ENCODE peak calls at places on chromosomes 16 and 17, in five cellular contexts. D is small intestine; X is CD4-positive, CD25-positive, alpha-beta regulatory T cell; W is H1; P is fibroblast of lung. T is an unnamed sample.

GRCh38 chr17:15319461-15319860 is 21.9 kb downstream of the TEKT3 start:
- DNase-seq in D (no peak), X (no peak), W (no peak), P (no peak), T (no peak)

GRCh38 chr17:62119373-62119772 is 54.3 kb upstream of the MED13 start:
- DNase-seq in D (no peak), X (peak), W (no peak), P (no peak), T (no peak)

GRCh38 chr16:58331024-58331707 is 36.3 kb upstream of the PRSS54 start:
- DNase-seq in D (no peak), X (no peak), W (no peak), P (peak), T (no peak)

GRCh38 chr16:10728488-10728887 is 15.2 kb upstream of the NUBP1 start:
- DNase-seq in D (no peak), X (no peak), W (no peak), P (no peak), T (no peak)

GRCh38 chr17:49157784-49158183 is 25.2 kb downstream of the B4GALNT2 start:
- DNase-seq in D (no peak), X (no peak), W (no peak), P (no peak), T (peak)

GRCh38 chr16:4862639-4863038 is 15.4 kb downstream of the UBN1 start:
- DNase-seq in D (no peak), X (no peak), W (no peak), P (no peak), T (no peak)

GRCh38 chr16:17370233-17371013 is 100.3 kb downstream of the XYLT1 start:
- DNase-seq in D (no peak), X (peak), W (no peak), P (peak), T (no peak)

GRCh38 chr17:67467500-67468481 is 90.7 kb downstream of the PITPNC1 start:
- DNase-seq in D (no peak), X (no peak), W (no peak), P (no peak), T (no peak)

GRCh38 chr17:3989156-3989886 is 25.1 kb upstream of the ATP2A3 start:
- DNase-seq in D (no peak), X (no peak), W (no peak), P (no peak), T (no peak)

GRCh38 chr17:5282639-5283217 is 644 bp downstream of the RABEP1 start:
- DNase-seq in D (peak), X (peak), W (no peak), P (peak), T (no peak)

GRCh38 chr16:84513111-84514065 is 8.9 kb upstream of the MEAK7 start:
- DNase-seq in D (no peak), X (no peak), W (no peak), P (peak), T (peak)

GRCh38 chr17:39167492-39167891 is 1.5 kb upstream of the ARL5C start:
- DNase-seq in D (no peak), X (no peak), W (no peak), P (no peak), T (no peak)

GRCh38 chr17:60139438-60140285 is 10.1 kb upstream of the CA4 start:
- DNase-seq in D (peak), X (peak), W (no peak), P (peak), T (peak)

GRCh38 chr16:8346291-8346690 is 244.0 kb downstream of the TMEM114 start:
- DNase-seq in D (no peak), X (no peak), W (no peak), P (no peak), T (no peak)

GRCh38 chr17:48552453-48553189 is 7.7 kb upstream of the HOXB2 start:
- DNase-seq in D (no peak), X (no peak), W (no peak), P (peak), T (no peak)

GRCh38 chr17:7556627-7557026 is 1.9 kb upstream of the TNFSF13 start:
- DNase-seq in D (peak), X (no peak), W (no peak), P (no peak), T (no peak)

GRCh38 chr16:363110-364090 is 6.9 kb downstream of the MRPL28 start:
- DNase-seq in D (no peak), X (no peak), W (no peak), P (no peak), T (no peak)

GRCh38 chr17:63442549-63443035 is 3.5 kb downstream of the CYB561 start:
- DNase-seq in D (no peak), X (no peak), W (no peak), P (no peak), T (no peak)

GRCh38 chr16:18942069-18942468 is 15.9 kb upstream of the SMG1 start:
- DNase-seq in D (no peak), X (no peak), W (no peak), P (no peak), T (no peak)

GRCh38 chr17:79201536-79202227 is 127.1 kb downstream of the ENGASE start:
- DNase-seq in D (no peak), X (no peak), W (no peak), P (no peak), T (peak)

GRCh38 chr17:29109477-29110371 is 66.8 kb downstream of the PIPOX start:
- DNase-seq in D (no peak), X (no peak), W (no peak), P (no peak), T (no peak)

GRCh38 chr17:9666461-9667050 is 21.2 kb downstream of the USP43 start:
- DNase-seq in D (peak), X (peak), W (no peak), P (no peak), T (no peak)

GRCh38 chr17:40351185-40352043 is 13.1 kb downstream of the GJD3 start:
- DNase-seq in D (no peak), X (no peak), W (no peak), P (no peak), T (no peak)

GRCh38 chr16:27067138-27067537 is 411 bp downstream of the C16orf82 start:
- DNase-seq in D (no peak), X (no peak), W (no peak), P (no peak), T (no peak)

GRCh38 chr17:8141046-8141445 is 11.2 kb downstream of the PER1 start:
- DNase-seq in D (no peak), X (no peak), W (no peak), P (no peak), T (no peak)

GRCh38 chr17:14387036-14387435 is 86.2 kb downstream of the HS3ST3B1 start:
- DNase-seq in D (no peak), X (no peak), W (no peak), P (no peak), T (no peak)

GRCh38 chr17:6455321-6455705 is 11.1 kb downstream of the PIMREG start:
- DNase-seq in D (peak), X (peak), W (no peak), P (peak), T (no peak)

DNA sequence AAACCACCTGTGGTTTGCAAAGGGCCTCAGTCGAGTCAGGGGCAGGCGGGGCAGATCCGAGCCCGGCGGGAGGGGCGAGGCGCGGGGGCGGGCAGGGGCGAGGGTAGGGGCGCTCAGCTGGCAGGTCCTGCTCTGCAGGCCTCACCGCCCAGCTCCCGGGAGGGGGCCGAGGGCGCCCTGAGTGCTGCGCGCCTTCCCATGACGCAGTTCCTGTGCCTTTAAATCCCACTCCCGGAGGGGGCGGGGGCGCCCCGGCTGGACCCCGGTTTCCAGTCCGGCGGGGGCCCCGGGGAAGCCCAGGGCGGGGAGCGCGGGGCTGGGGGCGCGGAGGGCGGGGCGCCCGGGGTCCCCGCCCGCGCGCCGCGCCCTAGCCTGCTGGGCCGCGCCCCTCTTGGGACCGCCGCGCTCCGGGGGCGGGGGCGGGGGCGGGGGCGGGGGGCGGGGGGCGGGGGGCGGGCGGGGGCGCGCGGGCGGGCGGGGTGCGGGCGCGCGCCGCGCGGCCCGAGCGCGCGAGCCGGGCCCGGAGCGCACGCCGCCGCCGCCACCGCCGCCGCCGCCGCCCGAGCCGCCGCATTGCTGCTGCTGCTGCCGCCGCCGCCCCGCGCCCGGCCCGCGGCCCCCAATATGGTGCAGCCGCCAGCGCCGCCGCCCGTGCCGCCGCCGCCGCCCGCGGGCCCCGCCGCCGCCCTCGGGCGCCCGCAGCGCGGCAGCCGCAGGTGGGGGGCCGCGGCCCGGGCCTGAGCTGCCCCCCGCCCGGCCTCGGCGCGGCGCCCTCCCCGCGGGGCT is at the start of gene JPH3:
- DNase-seq in D (no peak), X (no peak), W (peak), P (no peak), T (no peak)
- H3K27ac ChIP-seq in D (no peak), X (no peak), W (no peak), P (no peak), T (no peak)

DNA sequence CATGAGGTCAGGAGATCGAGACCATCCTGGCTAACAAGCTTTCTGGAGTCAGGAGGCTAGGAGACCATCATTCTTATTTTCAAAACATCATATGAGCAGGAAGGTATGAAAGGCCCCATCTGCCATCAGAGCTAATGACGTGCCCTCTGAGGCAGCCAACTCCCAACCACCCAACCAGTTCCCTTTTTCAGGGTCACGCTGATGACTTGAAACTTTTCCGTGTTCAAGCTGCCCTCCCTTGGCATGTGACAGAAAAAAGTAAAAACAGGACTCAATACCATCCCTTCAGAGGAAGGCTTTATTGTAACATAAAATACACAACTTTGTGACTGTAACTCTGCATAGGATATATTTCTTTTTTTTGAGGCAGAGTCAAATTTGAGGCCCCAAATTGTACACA is 4.6 kb upstream of the GHDC start:
- DNase-seq in D (no peak), X (no peak), W (no peak), P (no peak), T (no peak)
- H3K27ac ChIP-seq in D (no peak), X (no peak), W (no peak), P (no peak), T (no peak)

DNA sequence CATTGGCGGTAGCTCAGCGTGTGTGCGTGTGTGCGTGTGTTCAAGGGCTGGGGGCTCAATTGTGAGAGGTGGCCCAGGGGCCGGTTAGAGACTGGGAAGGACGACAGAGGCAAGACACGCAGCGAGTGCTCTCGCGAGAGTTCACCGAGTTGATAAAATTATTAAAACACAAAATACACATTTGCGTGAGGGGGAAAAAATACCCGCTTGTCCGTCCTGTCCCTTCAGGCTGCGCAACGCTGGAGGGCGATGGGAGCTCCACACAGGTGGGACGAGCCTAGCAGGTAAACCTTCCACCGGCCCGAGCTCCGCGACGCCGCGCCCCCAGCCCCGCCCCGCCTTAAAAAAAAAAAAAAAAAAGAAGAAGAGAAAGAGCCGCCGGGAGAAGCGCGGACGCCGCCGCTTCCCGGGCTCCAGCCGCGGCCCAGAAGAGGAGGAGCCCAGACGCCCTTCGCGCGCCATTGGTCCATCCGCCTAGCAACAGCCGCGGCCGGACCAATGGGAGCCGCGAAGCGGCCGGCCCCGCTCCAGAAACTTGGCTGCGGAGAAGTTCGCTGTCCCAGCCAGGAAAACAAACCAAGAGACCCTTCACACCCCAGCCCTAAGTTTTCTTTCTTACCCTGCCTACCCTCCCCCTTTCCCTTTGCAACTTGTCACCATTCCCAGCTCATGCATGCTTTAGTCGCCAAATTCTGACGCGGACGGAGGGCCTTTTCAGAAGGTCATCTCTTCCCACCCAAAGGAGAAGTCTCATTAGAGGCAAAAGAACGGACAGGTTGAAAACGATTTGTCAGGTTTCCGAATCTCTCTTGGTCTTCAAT is 169.9 kb upstream of the MAF start:
- DNase-seq in D (peak), X (peak), W (peak), P (peak), T (peak)
- H3K27ac ChIP-seq in D (peak), X (no peak), W (no peak), P (peak), T (peak)

GRCh38 chr16:89123831-89124100 is 30.1 kb downstream of the ACSF3 start:
- DNase-seq in D (no peak), X (no peak), W (no peak), P (no peak), T (no peak)

GRCh38 chr16:89121691-89122321 is 28.2 kb downstream of the ACSF3 start:
- DNase-seq in D (no peak), X (no peak), W (no peak), P (no peak), T (no peak)

GRCh38 chr16:89120921-89121351 is 27.3 kb downstream of the ACSF3 start:
- DNase-seq in D (no peak), X (no peak), W (no peak), P (no peak), T (no peak)

GRCh38 chr16:89123001-89123830 is 29.6 kb downstream of the ACSF3 start:
- DNase-seq in D (no peak), X (no peak), W (no peak), P (no peak), T (no peak)

DNA sequence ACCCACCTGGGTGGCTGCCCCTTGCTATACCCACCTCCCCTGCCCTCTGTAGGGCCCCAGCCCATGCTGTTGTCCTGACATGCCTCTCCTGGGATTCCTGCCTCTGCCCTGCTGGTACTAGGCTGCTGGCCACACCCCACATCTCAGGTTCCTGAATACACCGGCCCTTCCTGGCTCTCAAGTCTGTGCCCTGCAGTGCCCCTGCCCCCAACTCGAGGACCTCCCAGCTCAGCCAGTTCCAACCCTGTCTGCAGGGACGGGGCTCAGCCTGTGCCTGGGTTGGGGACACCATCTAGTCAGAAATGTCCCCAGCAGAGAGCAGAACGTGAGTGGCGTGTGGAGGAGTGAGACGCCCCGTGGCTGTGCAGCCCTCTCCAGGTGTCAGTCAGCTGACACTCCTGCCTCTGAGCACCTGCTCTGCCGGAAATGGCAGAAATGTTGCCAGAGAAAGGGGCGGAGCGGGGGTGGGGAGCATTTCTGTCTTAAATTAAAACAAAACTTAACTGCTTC is 28.7 kb downstream of the ACSF3 start:
- DNase-seq in D (peak), X (peak), W (no peak), P (no peak), T (no peak)
- H3K27ac ChIP-seq in D (peak), X (peak), W (no peak), P (no peak), T (no peak)

T was measured in brain microvascular endothelial cell.